ENCODE peak calls at places on chromosome 7, in seven cellular contexts. G is CD8-positive, alpha-beta T cell; B is left ventricle myocardium inferior; N is GM23338; S is endodermal cell; M is heart right ventricle; W is mammary epithelial cell. P is an unnamed sample.
A peak's percentile ranks its signal among the peaks of the same experiment; 100 is the strongest.

GRCh38 chr7:116356979-116357378 is 142.6 kb upstream of the CAV2 start:
- DNase-seq in B (no peak), G (no peak), S (no peak), N (no peak), M (no peak), W (peak; percentile 5), P (no peak)

GRCh38 chr7:6579446-6579845 is 2.2 kb downstream of the ZDHHC4 start:
- DNase-seq in N (peak; percentile 70), G (no peak), M (no peak), W (no peak), B (no peak), S (peak; percentile 69), P (no peak)

GRCh38 chr7:5424689-5425506 is 1.3 kb upstream of the TNRC18 start:
- DNase-seq in W (peak; percentile 35), M (peak; percentile 75), B (peak; percentile 77), S (peak; percentile 72), G (no peak), N (peak; percentile 46), P (no peak)

GRCh38 chr7:26127411-26127810 is 24.6 kb upstream of the NFE2L3 start:
- DNase-seq in W (no peak), N (no peak), S (no peak), G (no peak), M (no peak), B (no peak), P (peak; percentile 60)

GRCh38 chr7:66344166-66344565 is 139.0 kb downstream of the TPST1 start:
- DNase-seq in W (peak; percentile 61), M (no peak), S (no peak), B (no peak), N (no peak), G (no peak), P (peak; percentile 83)

GRCh38 chr7:25859412-25859704 is 292.6 kb upstream of the NFE2L3 start:
- DNase-seq in G (no peak), S (no peak), N (peak; percentile 61), B (no peak), W (no peak), M (no peak), P (no peak)

GRCh38 chr7:64544010-64544409 is 18.9 kb downstream of the ZNF680 start:
- DNase-seq in N (no peak), M (no peak), B (no peak), W (no peak), G (no peak), S (no peak), P (no peak)

GRCh38 chr7:31075006-31075405 is 22.9 kb downstream of the ADCYAP1R1 start:
- DNase-seq in N (no peak), W (no peak), G (no peak), M (no peak), S (no peak), B (peak; percentile 6), P (no peak)

GRCh38 chr7:150961510-150962284 is 16.4 kb downstream of the KCNH2 start:
- DNase-seq in N (no peak), G (peak; percentile 14), W (no peak), S (no peak), M (no peak), B (peak; percentile 14), P (no peak)

GRCh38 chr7:95794917-95795515 is 22.7 kb downstream of the DYNC1I1 start:
- DNase-seq in M (no peak), W (no peak), N (peak; percentile 81), G (no peak), S (peak; percentile 63), B (no peak), P (peak; percentile 59)

GRCh38 chr7:118280319-118281012 is 56.0 kb downstream of the ANKRD7 start:
- DNase-seq in B (no peak), W (no peak), G (no peak), S (no peak), M (no peak), N (no peak), P (no peak)

GRCh38 chr7:6376820-6377219 is 70.9 kb downstream of the DAGLB start:
- DNase-seq in M (no peak), N (peak; percentile 34), G (no peak), S (no peak), B (no peak), W (no peak), P (no peak)

GRCh38 chr7:32204361-32205018 is 134.3 kb upstream of the PDE1C start:
- DNase-seq in G (no peak), M (peak; percentile 59), W (peak; percentile 85), B (peak; percentile 69), S (peak; percentile 87), N (peak; percentile 86), P (peak; percentile 76)

GRCh38 chr7:44712012-44712411 is 36.6 kb upstream of the ZMIZ2 start:
- DNase-seq in W (no peak), S (no peak), M (no peak), N (no peak), B (no peak), G (no peak), P (peak; percentile 35)

GRCh38 chr7:31633894-31634494 is 53.0 kb upstream of the PPP1R17 start:
- DNase-seq in W (peak; percentile 48), M (no peak), S (peak; percentile 88), N (peak; percentile 86), B (no peak), G (no peak), P (peak; percentile 80)

GRCh38 chr7:85287126-85287825 is 100.4 kb upstream of the SEMA3D start:
- DNase-seq in G (no peak), B (no peak), M (no peak), W (no peak), S (no peak), N (no peak), P (peak; percentile 2)

GRCh38 chr7:122302826-122303521 is 1.6 kb downstream of the FEZF1 start:
- DNase-seq in B (no peak), S (no peak), M (no peak), G (no peak), W (no peak), N (no peak), P (no peak)

GRCh38 chr7:122304604-122304975 is at the start of gene FEZF1:
- DNase-seq in M (no peak), G (no peak), B (no peak), W (no peak), S (peak; percentile 82), N (peak; percentile 81), P (no peak)

GRCh38 chr7:122304996-122305421 is 459 bp upstream of the FEZF1 start:
- DNase-seq in G (no peak), B (no peak), N (peak; percentile 60), S (peak; percentile 72), M (no peak), W (no peak), P (no peak)

GRCh38 chr7:122303522-122303970 is 1.0 kb downstream of the FEZF1 start:
- DNase-seq in G (no peak), W (no peak), N (peak; percentile 59), S (no peak), M (no peak), B (no peak), P (no peak)

DNA sequence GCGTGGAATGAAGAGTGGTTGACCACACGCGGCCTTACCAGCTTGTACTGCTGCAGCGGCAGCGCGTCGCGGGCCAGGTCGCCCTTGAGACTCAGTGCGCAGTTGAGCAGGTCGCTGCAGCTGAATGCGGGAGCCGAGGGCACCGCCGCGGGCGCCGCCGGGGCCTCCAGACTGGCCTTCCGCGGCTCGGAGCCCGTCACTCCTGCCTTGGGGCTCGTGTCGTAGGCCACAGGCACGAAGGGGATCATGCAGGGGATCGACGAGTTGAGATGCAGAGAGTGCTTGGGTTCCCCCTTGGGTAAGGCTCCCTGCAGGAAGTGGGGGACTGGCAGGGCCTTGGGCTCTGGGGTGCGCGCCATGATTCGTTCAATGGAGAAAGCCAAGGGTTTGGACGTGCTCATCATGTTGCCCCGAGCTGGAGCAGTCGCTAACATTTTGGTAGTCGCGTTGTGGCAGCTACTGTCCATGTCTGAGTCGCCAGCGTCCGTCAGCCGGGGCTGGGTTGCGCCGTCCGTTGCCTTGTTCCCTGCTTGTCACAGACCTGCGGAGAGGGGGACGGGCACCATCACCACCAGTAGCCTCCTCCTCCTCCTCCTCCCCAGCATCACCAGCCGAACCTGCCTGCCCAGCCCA is 463 bp downstream of the FEZF1 start:
- DNase-seq in M (no peak), S (peak; percentile 84), W (no peak), N (peak; percentile 71), G (no peak), B (no peak), P (no peak)
- H3K4me3 ChIP-seq in M (no peak overlapping the region), S (peak overlapping the region; percentile 71), W (no peak overlapping the region), N (peak overlapping the region; percentile 74), G (no peak overlapping the region), B (peak overlapping the region; percentile 59), P (no peak overlapping the region)

GRCh38 chr7:123583821-123584220 is 17.8 kb upstream of the ASB15 start:
- DNase-seq in N (no peak), S (no peak), W (no peak), M (no peak), B (no peak), G (no peak), P (no peak)

GRCh38 chr7:123588376-123588775 is 13.2 kb upstream of the ASB15 start:
- DNase-seq in G (no peak), B (no peak), S (no peak), N (no peak), M (no peak), W (no peak), P (no peak)
- TF ChIP-seq CTCF in G (no peak), B (no peak), S (no peak), N (no peak), M (no peak), W (no peak), P (no peak)

DNA sequence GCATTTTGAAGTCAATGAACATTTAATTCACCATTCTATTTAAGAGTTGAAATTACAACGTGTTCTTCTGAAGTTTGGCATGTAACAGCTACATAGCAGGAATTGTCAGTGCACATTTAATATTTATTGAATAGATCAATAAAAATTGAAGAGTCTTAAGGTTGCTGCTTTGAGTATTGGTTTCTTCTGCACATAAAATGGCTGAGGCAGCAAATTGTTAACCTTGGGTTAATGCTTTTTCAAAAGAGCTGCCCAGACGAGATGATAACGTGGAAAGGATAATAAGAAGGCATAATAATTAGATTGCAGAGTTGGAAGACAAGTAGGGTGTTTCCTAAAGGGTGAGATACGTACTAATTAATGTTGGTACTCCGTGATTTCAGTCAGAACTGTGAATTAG is 203.7 kb downstream of the AGMO start:
- DNase-seq in N (no peak), W (no peak), G (no peak), S (no peak), M (no peak), B (no peak), P (no peak)
- H3K4me3 ChIP-seq in N (no peak overlapping the region), W (no peak overlapping the region), G (no peak overlapping the region), S (no peak overlapping the region), M (no peak overlapping the region), B (no peak overlapping the region), P (no peak overlapping the region)

GRCh38 chr7:105489409-105489808 is 32.7 kb downstream of the PUS7 start:
- DNase-seq in S (no peak), W (no peak), B (no peak), N (no peak), M (no peak), G (no peak), P (peak; percentile 19)

GRCh38 chr7:105493196-105493927 is 28.7 kb downstream of the PUS7 start:
- DNase-seq in S (no peak), M (no peak), G (no peak), W (no peak), B (no peak), N (no peak), P (no peak)

GRCh38 chr7:105493928-105494325 is 28.1 kb downstream of the PUS7 start:
- DNase-seq in W (no peak), B (no peak), N (no peak), S (no peak), G (no peak), M (no peak), P (peak; percentile 58)

GRCh38 chr7:105487559-105488218 is 34.4 kb downstream of the PUS7 start:
- DNase-seq in N (no peak), W (peak; percentile 41), B (no peak), G (no peak), S (no peak), M (no peak), P (peak; percentile 75)

GRCh38 chr7:105488219-105488571 is 33.9 kb downstream of the PUS7 start:
- DNase-seq in G (no peak), W (no peak), N (no peak), M (no peak), S (no peak), B (no peak), P (no peak)
- TF ChIP-seq CTCF in G (peak; percentile 22), W (no peak), N (no peak), M (no peak), S (no peak), B (no peak), P (no peak)